ENCODE peak calls at places on chromosomes 13 and 19, in eight cellular contexts. N is cardiac fibroblast; V is brain pericyte; O is fibroblast of pulmonary artery; C is stimulated activated CD8-positive, alpha-beta memory T cell treated with anti-CD3 and anti-CD28 coated beads, Interleukin-2, amount 100 ng/mL, for 48 hours; Q is dorsolateral prefrontal cortex; A is stimulated activated naive CD4-positive, alpha-beta T cell; T is RCC 7860. U is an unnamed sample.

GRCh38 chr13:104522235-104523072 is 1456.2 kb upstream of the SLC10A2 start:
- DNase-seq in A (no peak), N (no peak), C (no peak), Q (no peak), V (no peak), T (no peak), O (no peak), U (no peak)

GRCh38 chr13:80237646-80238045 is 103.3 kb downstream of the SPRY2 start:
- DNase-seq in Q (no peak), V (no peak), T (no peak), C (no peak), O (peak), N (peak), A (no peak), U (no peak)

GRCh38 chr13:40069173-40070044 is 413.9 kb downstream of the COG6 start:
- DNase-seq in V (no peak), O (peak), N (peak), C (peak), A (peak), T (peak), Q (peak), U (peak)

GRCh38 chr13:23833733-23834611 is 55.2 kb downstream of the MIPEP start:
- DNase-seq in C (no peak), N (peak), Q (no peak), V (no peak), T (no peak), A (no peak), O (no peak), U (no peak)

GRCh38 chr13:36834299-36834698 is 15.3 kb downstream of the RFXAP start:
- DNase-seq in Q (no peak), T (no peak), N (peak), O (no peak), A (no peak), V (no peak), C (no peak), U (no peak)

GRCh38 chr13:106083620-106084350 is 451.7 kb downstream of the EFNB2 start:
- DNase-seq in Q (no peak), C (no peak), A (no peak), V (no peak), N (peak), T (peak), O (peak), U (peak)

GRCh38 chr19:5621311-5621944 is 1.1 kb downstream of the SAFB2 start:
- DNase-seq in Q (peak), V (no peak), C (no peak), N (no peak), T (no peak), A (no peak), O (no peak), U (no peak)

GRCh38 chr19:8324186-8325050 is 3.1 kb downstream of the RPS28 start:
- DNase-seq in O (no peak), T (no peak), N (no peak), A (no peak), C (no peak), Q (no peak), V (no peak), U (no peak)

GRCh38 chr19:14055396-14055795 is 6.5 kb downstream of the PALM3 start:
- DNase-seq in O (no peak), A (no peak), Q (no peak), N (no peak), T (no peak), C (no peak), V (no peak), U (no peak)

GRCh38 chr19:27393591-27393990 is 1819.4 kb downstream of the UQCRFS1 start:
- DNase-seq in V (no peak), A (no peak), N (no peak), T (no peak), O (no peak), C (no peak), Q (no peak), U (no peak)

GRCh38 chr13:20415694-20416107 is 110.0 kb downstream of the CRYL1 start:
- DNase-seq in V (no peak), O (no peak), Q (no peak), C (no peak), N (no peak), A (no peak), T (no peak), U (no peak)

GRCh38 chr19:7751157-7751783 is 3.9 kb upstream of the CD209 start:
- DNase-seq in A (no peak), N (peak), V (no peak), C (no peak), O (peak), Q (no peak), T (no peak), U (no peak)

GRCh38 chr13:107867701-107868661 is 347.4 kb downstream of the LIG4 start:
- DNase-seq in Q (peak), C (no peak), N (peak), O (peak), A (no peak), T (peak), V (no peak), U (peak)

GRCh38 chr19:3269972-3270667 is 45.7 kb downstream of the CELF5 start:
- DNase-seq in N (no peak), V (no peak), Q (no peak), T (no peak), C (no peak), A (no peak), O (no peak), U (peak)

GRCh38 chr19:17949956-17950309 is 17.0 kb upstream of the KCNN1 start:
- DNase-seq in O (no peak), N (no peak), A (no peak), V (no peak), Q (no peak), C (no peak), T (no peak), U (no peak)

GRCh38 chr13:109009756-109010155 is 380.3 kb downstream of the MYO16 start:
- DNase-seq in N (no peak), V (no peak), O (no peak), Q (no peak), T (no peak), A (no peak), C (no peak), U (no peak)

GRCh38 chr13:31090921-31091624 is 70.6 kb downstream of the HSPH1 start:
- DNase-seq in N (peak), Q (no peak), C (no peak), O (peak), T (no peak), V (no peak), A (no peak), U (no peak)

U was measured in iPS-NIHi11.